ENCODE peak calls at places on chromosomes 6 and 20, in nine cellular contexts. L, Q, D, M, N, O, I, P and Z are unnamed samples.

GRCh38 chr20:39800548-39800947 is 838.4 kb downstream of the DHX35 start:
- DNase-seq in P (no peak), L (peak), D (no peak), O (no peak), I (no peak), N (peak), Q (no peak), M (peak), Z (peak)

GRCh38 chr6:44257007-44257752 is at the start of gene SLC35B2:
- DNase-seq in M (peak), L (peak), D (peak), I (peak), O (no peak), P (peak), Q (peak), N (no peak), Z (peak)

GRCh38 chr20:36017034-36017951 is 48.9 kb downstream of the CNBD2 start:
- DNase-seq in N (peak), Q (peak), L (peak), M (peak), I (peak), D (peak), O (no peak), P (peak), Z (peak)

GRCh38 chr6:53811082-53811481 is 16.3 kb downstream of the LRRC1 start:
- DNase-seq in O (peak), D (peak), N (peak), M (no peak), L (no peak), I (no peak), Q (peak), P (peak), Z (no peak)

GRCh38 chr6:112912351-112913101 is 565.4 kb downstream of the RFPL4B start:
- DNase-seq in P (no peak), I (no peak), N (no peak), L (peak), M (peak), Q (no peak), D (no peak), O (no peak), Z (no peak)

GRCh38 chr6:73649783-73650182 is 4.0 kb downstream of the SLC17A5 start:
- DNase-seq in I (no peak), N (no peak), P (no peak), L (no peak), O (no peak), M (no peak), Q (no peak), D (no peak), Z (no peak)

GRCh38 chr6:159790947-159791598 is 806 bp downstream of the MRPL18 start:
- DNase-seq in I (peak), P (no peak), Q (no peak), N (no peak), D (no peak), M (no peak), L (no peak), O (no peak), Z (no peak)

GRCh38 chr6:22251331-22251730 is 45.5 kb downstream of the PRL start:
- DNase-seq in P (no peak), M (peak), L (peak), Q (no peak), O (no peak), I (no peak), N (no peak), D (peak), Z (peak)

GRCh38 chr20:23082846-23083552 is 3.1 kb downstream of the CD93 start:
- DNase-seq in L (peak), D (no peak), Q (peak), M (no peak), O (no peak), N (peak), P (peak), I (peak), Z (no peak)

GRCh38 chr20:23870461-23870860 is 9.1 kb downstream of the CST5 start:
- DNase-seq in N (no peak), O (no peak), M (no peak), D (no peak), L (no peak), I (no peak), P (no peak), Q (no peak), Z (no peak)

GRCh38 chr6:89084954-89085353 is 4.4 kb downstream of the PNRC1 start:
- DNase-seq in I (no peak), D (no peak), L (peak), M (no peak), Q (no peak), N (no peak), O (no peak), P (no peak), Z (no peak)

GRCh38 chr20:61510778-61511330 is 258.8 kb downstream of the CDH4 start:
- DNase-seq in P (no peak), M (no peak), N (no peak), L (no peak), I (no peak), D (no peak), O (no peak), Q (no peak), Z (no peak)

GRCh38 chr6:170153436-170154319 is 137.2 kb downstream of the DLL1 start:
- DNase-seq in D (no peak), M (no peak), Q (no peak), P (no peak), I (no peak), O (no peak), N (no peak), L (no peak), Z (no peak)

GRCh38 chr6:44451803-44452690 is 64.5 kb downstream of the CDC5L start:
- DNase-seq in P (no peak), L (peak), N (no peak), D (no peak), I (no peak), O (no peak), Q (no peak), M (no peak), Z (peak)

GRCh38 chr20:57469418-57470211 is 55.3 kb downstream of the CTCFL start:
- DNase-seq in M (no peak), Q (no peak), P (no peak), D (no peak), O (no peak), L (no peak), I (peak), N (no peak), Z (no peak)

GRCh38 chr20:5070570-5070969 is 49.2 kb downstream of the PCNA start:
- DNase-seq in L (no peak), M (no peak), Q (no peak), O (no peak), N (no peak), P (no peak), D (no peak), I (no peak), Z (no peak)

GRCh38 chr6:170280689-170281045 is 10.2 kb downstream of the DLL1 start:
- DNase-seq in M (peak), D (no peak), Q (no peak), L (no peak), N (no peak), P (no peak), I (peak), O (no peak), Z (no peak)

GRCh38 chr6:4896401-4896800 is 107.4 kb downstream of the RPP40 start:
- DNase-seq in L (no peak), O (no peak), I (no peak), Q (no peak), P (no peak), D (no peak), M (no peak), N (no peak), Z (no peak)

GRCh38 chr20:25533920-25534700 is 51.2 kb downstream of the NINL start:
- DNase-seq in Q (no peak), D (no peak), O (no peak), L (no peak), I (no peak), N (no peak), M (no peak), P (no peak), Z (no peak)

GRCh38 chr20:25532971-25533391 is 52.4 kb downstream of the NINL start:
- DNase-seq in P (no peak), M (no peak), Q (no peak), I (no peak), D (no peak), O (no peak), N (no peak), L (peak), Z (peak)

GRCh38 chr20:25534845-25535244 is 50.5 kb downstream of the NINL start:
- DNase-seq in P (no peak), I (no peak), D (no peak), L (no peak), O (no peak), Q (no peak), M (no peak), N (no peak), Z (no peak)

GRCh38 chr20:25529295-25529951 is 55.9 kb downstream of the NINL start:
- DNase-seq in I (no peak), N (no peak), D (no peak), M (no peak), P (no peak), O (no peak), Q (no peak), L (no peak), Z (no peak)

DNA sequence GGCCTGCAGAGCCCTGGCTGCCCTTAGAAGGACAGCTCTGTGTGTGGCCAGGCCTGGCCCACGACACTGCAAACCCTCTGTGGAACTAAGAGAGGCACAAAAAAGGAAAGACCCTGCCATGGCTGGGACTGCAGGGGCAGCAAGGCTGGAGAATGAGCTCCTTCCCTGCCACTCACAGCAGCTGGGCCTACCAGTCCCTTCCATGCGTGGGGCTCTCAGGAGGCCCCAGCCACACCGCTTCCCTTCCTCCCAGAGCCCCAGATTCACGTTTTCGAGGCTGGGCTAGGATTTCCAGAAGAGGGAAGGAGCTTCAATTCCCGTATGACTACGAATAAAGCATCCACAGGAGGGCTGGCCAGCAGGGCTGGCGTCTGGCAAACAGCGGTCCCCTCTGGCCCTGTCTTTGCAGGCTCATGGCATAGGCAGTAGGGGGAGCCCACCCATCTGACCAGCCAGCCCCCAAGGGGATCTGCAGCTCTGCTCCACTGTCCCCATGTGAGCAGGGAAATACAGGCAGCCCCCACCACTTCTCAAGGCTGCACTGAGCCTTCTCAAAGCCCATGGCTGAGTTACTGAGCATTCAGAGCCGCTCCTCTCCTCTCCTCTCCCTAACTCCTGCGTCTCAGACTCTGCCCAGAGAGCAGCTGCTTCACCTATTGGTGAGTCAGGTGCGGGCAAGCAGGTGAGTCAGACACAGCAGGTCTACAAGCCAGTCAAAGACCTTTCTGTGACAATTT is 53.1 kb downstream of the NINL start:
- DNase-seq in L (no peak), N (no peak), Q (no peak), P (no peak), D (peak), M (no peak), I (no peak), O (no peak), Z (no peak)
- TF ChIP-seq CTCF in L (no peak), N (no peak), Q (no peak), P (no peak), D (no peak), M (peak), I (no peak), O (peak), Z (no peak)

GRCh38 chr6:2740601-2741000 is 10.1 kb downstream of the MYLK4 start:
- DNase-seq in D (no peak), N (no peak), O (no peak), L (no peak), M (no peak), Q (no peak), I (no peak), P (no peak), Z (no peak)
- H3K4me3 ChIP-seq in D (no peak), N (no peak), O (no peak), L (no peak), M (no peak), Q (no peak), I (no peak), P (no peak), Z (no peak)

GRCh38 chr6:152151930-152152329 is 344.4 kb downstream of the ESR1 start:
- DNase-seq in M (no peak), N (no peak), D (no peak), L (no peak), Q (no peak), O (no peak), P (no peak), I (no peak), Z (no peak)
- TF ChIP-seq CTCF in M (no peak), N (no peak), D (no peak), L (no peak), Q (no peak), O (no peak), P (no peak), I (no peak), Z (no peak)

GRCh38 chr6:2802521-2803060 is 37.4 kb downstream of the WRNIP1 start:
- DNase-seq in L (no peak), O (no peak), Q (no peak), D (no peak), M (no peak), P (no peak), N (no peak), I (no peak), Z (no peak)

GRCh38 chr6:2806664-2807063 is 35.0 kb downstream of the SERPINB1 start:
- DNase-seq in M (no peak), O (no peak), N (peak), Q (no peak), L (no peak), P (no peak), D (no peak), I (no peak), Z (no peak)

GRCh38 chr6:2803731-2804429 is 37.8 kb downstream of the SERPINB1 start:
- DNase-seq in P (no peak), M (no peak), O (no peak), L (no peak), Q (no peak), N (peak), D (no peak), I (no peak), Z (no peak)

GRCh38 chr6:2805031-2805430 is 36.6 kb downstream of the SERPINB1 start:
- DNase-seq in I (no peak), M (no peak), O (no peak), Q (no peak), P (no peak), D (no peak), N (no peak), L (no peak), Z (no peak)

GRCh38 chr6:2804516-2804915 is 37.1 kb downstream of the SERPINB1 start:
- DNase-seq in M (no peak), D (no peak), I (no peak), O (no peak), P (peak), Q (no peak), N (peak), L (no peak), Z (no peak)
- H3K4me3 ChIP-seq in M (no peak), D (no peak), I (no peak), O (no peak), P (no peak), Q (no peak), N (no peak), L (no peak), Z (no peak)

GRCh38 chr6:13453771-13454251 is 33.6 kb downstream of the GFOD1 start:
- DNase-seq in O (peak), L (peak), M (peak), Q (no peak), N (no peak), P (no peak), D (peak), I (no peak), Z (peak)

GRCh38 chr6:13452346-13453171 is 34.8 kb downstream of the GFOD1 start:
- DNase-seq in D (no peak), M (peak), L (peak), N (no peak), P (no peak), I (no peak), Q (no peak), O (no peak), Z (no peak)

GRCh38 chr6:13453172-13453552 is 34.2 kb downstream of the GFOD1 start:
- DNase-seq in N (no peak), P (no peak), O (no peak), M (no peak), Q (no peak), D (no peak), I (no peak), L (no peak), Z (no peak)

GRCh38 chr6:13455604-13456003 is 31.8 kb downstream of the GFOD1 start:
- DNase-seq in M (no peak), D (no peak), O (no peak), N (no peak), L (no peak), P (no peak), I (no peak), Q (no peak), Z (no peak)

GRCh38 chr6:13454286-13455221 is 32.8 kb downstream of the GFOD1 start:
- DNase-seq in P (no peak), N (peak), D (no peak), O (no peak), M (peak), Q (peak), I (peak), L (peak), Z (peak)
- TF ChIP-seq CTCF in P (no peak), N (no peak), D (no peak), O (no peak), M (no peak), Q (no peak), I (no peak), L (no peak), Z (no peak)

DNA sequence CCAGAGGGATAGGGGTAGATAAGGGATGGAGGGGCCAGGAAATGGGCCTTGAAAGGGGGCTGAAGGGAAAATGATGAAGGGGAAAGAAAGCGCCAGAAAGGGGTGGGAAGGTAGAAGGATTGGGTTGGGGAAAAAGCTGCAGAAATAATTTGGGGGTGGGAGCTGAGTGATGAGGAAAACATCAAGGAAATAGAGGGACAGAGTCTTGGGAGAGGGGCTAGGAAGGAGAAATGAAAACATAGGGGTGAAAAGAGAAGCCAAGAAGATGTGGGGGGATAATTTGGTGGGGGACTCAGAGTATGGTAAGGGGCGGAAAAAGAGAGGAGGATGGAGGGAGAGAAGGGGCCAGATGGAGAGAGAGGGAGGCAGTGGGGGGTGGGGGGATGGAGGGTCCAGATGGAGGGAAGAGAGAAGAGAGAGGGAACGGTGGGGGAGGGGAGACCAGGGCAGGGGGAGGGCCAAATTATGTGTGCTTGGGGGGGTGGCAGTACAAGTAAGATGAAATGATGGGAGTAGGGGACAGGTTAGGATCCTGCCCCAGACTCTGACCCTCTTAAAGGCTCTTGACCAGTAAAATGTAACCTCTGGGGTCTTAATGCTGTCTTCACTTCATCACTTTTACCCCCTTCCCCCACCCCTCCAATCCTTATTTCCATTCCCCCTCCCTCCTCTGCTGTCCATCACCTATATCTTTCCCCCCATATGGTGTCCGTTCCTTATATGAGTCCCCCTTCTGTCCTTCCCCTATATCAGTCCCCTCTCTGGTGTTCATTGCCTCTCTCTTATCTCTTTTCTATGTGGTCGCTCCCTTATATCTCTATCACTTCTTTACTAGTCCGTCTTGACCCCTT is 853 bp downstream of the SYNGAP1 start:
- DNase-seq in L (no peak), O (no peak), P (no peak), I (no peak), M (no peak), Q (no peak), D (no peak), N (no peak), Z (no peak)
- H3K4me3 ChIP-seq in L (peak), O (no peak), P (no peak), I (no peak), M (peak), Q (peak), D (no peak), N (no peak), Z (peak)